ENCODE peak calls at places on chromosomes 5 and 9, in five cellular contexts. N is GM12892; P is stimulated activated naive CD8-positive, alpha-beta T cell treated with anti-CD3 and anti-CD28 coated beads, Interleukin-15, amount 100 ng/mL, for 72 hours; M is type B pancreatic cell; J is fibroblast of pulmonary artery. C is an unnamed sample.

GRCh38 chr9:752681-753200 is 88.8 kb upstream of the DMRT1 start:
- DNase-seq in J (no peak), P (no peak), N (no peak), M (no peak), C (no peak)

GRCh38 chr5:179258922-179259730 is 86.1 kb downstream of the ADAMTS2 start:
- DNase-seq in J (peak), N (no peak), M (peak), P (peak), C (peak)

GRCh38 chr5:76473676-76474075 is 70.6 kb downstream of the IQGAP2 start:
- DNase-seq in P (peak), J (no peak), M (no peak), N (no peak), C (no peak)

GRCh38 chr5:119316116-119316515 is 39.7 kb upstream of the TNFAIP8 start:
- DNase-seq in J (no peak), M (no peak), P (peak), N (no peak), C (no peak)

GRCh38 chr5:37900692-37901091 is 60.9 kb upstream of the GDNF start:
- DNase-seq in P (no peak), M (no peak), J (peak), N (no peak), C (peak)

GRCh38 chr9:125341566-125341965 is 79.9 kb downstream of the GAPVD1 start:
- DNase-seq in P (no peak), J (no peak), N (no peak), M (no peak), C (no peak)

GRCh38 chr9:120542701-120543490 is 37.1 kb downstream of the CDK5RAP2 start:
- DNase-seq in J (no peak), P (no peak), N (no peak), M (no peak), C (no peak)

GRCh38 chr5:76688836-76689235 is 27.1 kb upstream of the F2R start:
- DNase-seq in P (no peak), N (no peak), J (peak), M (no peak), C (no peak)

GRCh38 chr5:54852007-54852406 is 133.4 kb downstream of the ESM1 start:
- DNase-seq in M (no peak), J (no peak), P (no peak), N (no peak), C (no peak)

GRCh38 chr5:50958852-50959457 is 292.5 kb downstream of the PARP8 start:
- DNase-seq in P (no peak), J (peak), N (no peak), M (no peak), C (no peak)

GRCh38 chr5:14173419-14174234 is 30.5 kb downstream of the TRIO start:
- DNase-seq in P (no peak), J (no peak), M (no peak), N (no peak), C (no peak)

GRCh38 chr5:176469293-176469692 is 21.1 kb downstream of the FAF2 start:
- DNase-seq in P (no peak), J (no peak), M (no peak), N (no peak), C (no peak)

GRCh38 chr9:112487008-112487798 is 576 bp downstream of the KIAA1958 start:
- DNase-seq in P (peak), J (peak), M (peak), N (peak), C (peak)

GRCh38 chr9:21965401-21965951 is 28.7 kb downstream of the CDKN2A start:
- DNase-seq in P (peak), J (peak), N (peak), M (no peak), C (peak)

GRCh38 chr5:65474129-65474711 is 7.5 kb downstream of the ADAMTS6 start:
- DNase-seq in M (no peak), N (no peak), P (no peak), J (peak), C (no peak)

GRCh38 chr5:168301593-168302388 is 10.3 kb downstream of the WWC1 start:
- DNase-seq in N (no peak), P (no peak), J (no peak), M (no peak), C (peak)

GRCh38 chr5:131952286-131952857 is 6.9 kb upstream of the MEIKIN start:
- DNase-seq in P (no peak), M (no peak), J (peak), N (no peak), C (no peak)

GRCh38 chr5:1445313-1445894 is at the start of gene SLC6A3:
- DNase-seq in N (no peak), J (peak), M (peak), P (no peak), C (peak)

GRCh38 chr5:122377023-122377422 is 65.0 kb downstream of the SNCAIP start:
- DNase-seq in M (no peak), P (no peak), N (no peak), J (peak), C (no peak)

GRCh38 chr9:91492237-91492636 is 68.6 kb upstream of the NFIL3 start:
- DNase-seq in P (no peak), J (no peak), M (no peak), N (no peak), C (no peak)

GRCh38 chr5:149740866-149741459 is 10.9 kb downstream of the PPARGC1B start:
- DNase-seq in P (no peak), J (no peak), M (no peak), N (no peak), C (no peak)

GRCh38 chr5:59187772-59188347 is 605.0 kb downstream of the RAB3C start:
- DNase-seq in N (no peak), M (no peak), J (peak), P (no peak), C (no peak)

GRCh38 chr9:133203506-133204075 is 5.5 kb downstream of the OBP2B start:
- DNase-seq in J (no peak), M (peak), P (no peak), N (no peak), C (peak)

GRCh38 chr5:33936004-33936380 is 194 bp upstream of the RXFP3 start:
- DNase-seq in M (peak), N (peak), J (peak), P (peak), C (peak)

GRCh38 chr9:81497096-81497495 is 192.3 kb downstream of the TLE1 start:
- DNase-seq in M (no peak), P (no peak), J (peak), N (no peak), C (no peak)

GRCh38 chr9:131923766-131924165 is 155.9 kb downstream of the MED27 start:
- DNase-seq in P (no peak), M (no peak), N (no peak), J (peak), C (no peak)